ENCODE peak calls at places on chromosomes 11 and 22, in six cellular contexts. One of them, this sample, is unnamed.
A peak's percentile ranks its signal among the peaks of the same experiment; 100 is the strongest.

GRCh38 chr11:116895053-116895757 is 57.8 kb upstream of the APOA1 start:
- DNase-seq in Caco-2: no peak
- DNase-seq in BJ: no peak
- DNase-seq in heart right ventricle: peak; percentile 23
- DNase-seq in stomach: no peak
- DNase-seq in RWPE1: no peak
- DNase-seq in this sample: no peak

GRCh38 chr11:68542617-68543016 is 82.1 kb downstream of the PPP6R3 start:
- DNase-seq in Caco-2: no peak
- DNase-seq in BJ: peak; percentile 82
- DNase-seq in heart right ventricle: no peak
- DNase-seq in stomach: no peak
- DNase-seq in RWPE1: peak; percentile 18
- DNase-seq in this sample: no peak

GRCh38 chr11:128726464-128727139 is 32.7 kb downstream of the FLI1 start:
- DNase-seq in Caco-2: no peak
- DNase-seq in BJ: no peak
- DNase-seq in heart right ventricle: no peak
- DNase-seq in stomach: no peak
- DNase-seq in RWPE1: no peak
- DNase-seq in this sample: no peak

GRCh38 chr11:120238968-120239620 is 846 bp upstream of the POU2F3 start:
- DNase-seq in Caco-2: no peak
- DNase-seq in BJ: no peak
- DNase-seq in heart right ventricle: no peak
- DNase-seq in stomach: no peak
- DNase-seq in RWPE1: no peak
- DNase-seq in this sample: no peak

GRCh38 chr11:68584991-68585524 is 99.3 kb upstream of the GAL start:
- DNase-seq in Caco-2: no peak
- DNase-seq in BJ: no peak
- DNase-seq in heart right ventricle: no peak
- DNase-seq in stomach: no peak
- DNase-seq in RWPE1: no peak
- DNase-seq in this sample: no peak

GRCh38 chr22:30681840-30682239 is 12.8 kb upstream of the OSBP2 start:
- DNase-seq in Caco-2: no peak
- DNase-seq in BJ: no peak
- DNase-seq in heart right ventricle: no peak
- DNase-seq in stomach: no peak
- DNase-seq in RWPE1: no peak
- DNase-seq in this sample: no peak

GRCh38 chr22:24134090-24134846 is 47.0 kb upstream of the SUSD2 start:
- DNase-seq in Caco-2: no peak
- DNase-seq in BJ: no peak
- DNase-seq in heart right ventricle: no peak
- DNase-seq in stomach: peak; percentile 34
- DNase-seq in RWPE1: no peak
- DNase-seq in this sample: no peak

GRCh38 chr11:8233691-8234424 is 29.8 kb downstream of the LMO1 start:
- DNase-seq in Caco-2: no peak
- DNase-seq in BJ: no peak
- DNase-seq in heart right ventricle: peak; percentile 25
- DNase-seq in stomach: no peak
- DNase-seq in RWPE1: peak; percentile 90
- DNase-seq in this sample: no peak

GRCh38 chr11:129691154-129691553 is 124.5 kb upstream of the TMEM45B start:
- DNase-seq in Caco-2: no peak
- DNase-seq in BJ: no peak
- DNase-seq in heart right ventricle: no peak
- DNase-seq in stomach: no peak
- DNase-seq in RWPE1: no peak
- DNase-seq in this sample: no peak

GRCh38 chr22:33825761-33826160 is 94.5 kb downstream of the LARGE1 start:
- DNase-seq in Caco-2: no peak
- DNase-seq in BJ: no peak
- DNase-seq in heart right ventricle: no peak
- DNase-seq in stomach: no peak
- DNase-seq in RWPE1: no peak
- DNase-seq in this sample: no peak

GRCh38 chr22:37431811-37432707 is 4.8 kb upstream of the ELFN2 start:
- DNase-seq in Caco-2: peak; percentile 76
- DNase-seq in BJ: peak; percentile 99
- DNase-seq in heart right ventricle: no peak
- DNase-seq in stomach: no peak
- DNase-seq in RWPE1: peak; percentile 89
- DNase-seq in this sample: no peak

GRCh38 chr11:26573896-26574295 is 1.8 kb upstream of the MUC15 start:
- DNase-seq in Caco-2: no peak
- DNase-seq in BJ: no peak
- DNase-seq in heart right ventricle: no peak
- DNase-seq in stomach: no peak
- DNase-seq in RWPE1: no peak
- DNase-seq in this sample: no peak

GRCh38 chr11:70505331-70505731 is 107.0 kb downstream of the CTTN start:
- DNase-seq in Caco-2: peak; percentile 41
- DNase-seq in BJ: no peak
- DNase-seq in heart right ventricle: no peak
- DNase-seq in stomach: no peak
- DNase-seq in RWPE1: no peak
- DNase-seq in this sample: no peak

GRCh38 chr22:48205790-48206189 is 1443.3 kb downstream of the TBC1D22A start:
- DNase-seq in Caco-2: no peak
- DNase-seq in BJ: no peak
- DNase-seq in heart right ventricle: no peak
- DNase-seq in stomach: no peak
- DNase-seq in RWPE1: no peak
- DNase-seq in this sample: peak; percentile 51

GRCh38 chr22:22986640-22987039 is 83.7 kb upstream of the GNAZ start:
- DNase-seq in Caco-2: no peak
- DNase-seq in BJ: no peak
- DNase-seq in heart right ventricle: no peak
- DNase-seq in stomach: no peak
- DNase-seq in RWPE1: no peak
- DNase-seq in this sample: no peak

GRCh38 chr11:129598378-129598777 is 217.3 kb upstream of the TMEM45B start:
- DNase-seq in Caco-2: no peak
- DNase-seq in BJ: no peak
- DNase-seq in heart right ventricle: no peak
- DNase-seq in stomach: no peak
- DNase-seq in RWPE1: no peak
- DNase-seq in this sample: no peak

GRCh38 chr22:46969491-46969890 is 207.0 kb downstream of the TBC1D22A start:
- DNase-seq in Caco-2: no peak
- DNase-seq in BJ: no peak
- DNase-seq in heart right ventricle: no peak
- DNase-seq in stomach: no peak
- DNase-seq in RWPE1: no peak
- DNase-seq in this sample: peak; percentile 66

GRCh38 chr11:107708787-107709186 is 3.1 kb downstream of the SLN start:
- DNase-seq in Caco-2: no peak
- DNase-seq in BJ: no peak
- DNase-seq in heart right ventricle: no peak
- DNase-seq in stomach: no peak
- DNase-seq in RWPE1: no peak
- DNase-seq in this sample: no peak

GRCh38 chr11:61307354-61307753 is 12.2 kb upstream of the VWCE start:
- DNase-seq in Caco-2: no peak
- DNase-seq in BJ: no peak
- DNase-seq in heart right ventricle: no peak
- DNase-seq in stomach: no peak
- DNase-seq in RWPE1: no peak
- DNase-seq in this sample: no peak

GRCh38 chr11:126431401-126432064 is 76.0 kb downstream of the ST3GAL4 start:
- DNase-seq in Caco-2: no peak
- DNase-seq in BJ: peak; percentile 35
- DNase-seq in heart right ventricle: peak; percentile 64
- DNase-seq in stomach: peak; percentile 38
- DNase-seq in RWPE1: peak; percentile 89
- DNase-seq in this sample: no peak

GRCh38 chr11:67119577-67120391 is 721 bp downstream of the KDM2A start:
- DNase-seq in Caco-2: peak; percentile 55
- DNase-seq in BJ: no peak
- DNase-seq in heart right ventricle: peak; percentile 23
- DNase-seq in stomach: no peak
- DNase-seq in RWPE1: peak; percentile 26
- DNase-seq in this sample: no peak

GRCh38 chr11:111974451-111974850 is 37.3 kb downstream of the DIXDC1 start:
- DNase-seq in Caco-2: no peak
- DNase-seq in BJ: no peak
- DNase-seq in heart right ventricle: no peak
- DNase-seq in stomach: no peak
- DNase-seq in RWPE1: no peak
- DNase-seq in this sample: no peak

GRCh38 chr11:27830206-27830605 is 130.0 kb upstream of the BDNF start:
- DNase-seq in Caco-2: no peak
- DNase-seq in BJ: no peak
- DNase-seq in heart right ventricle: no peak
- DNase-seq in stomach: no peak
- DNase-seq in RWPE1: no peak
- DNase-seq in this sample: no peak

GRCh38 chr22:37499006-37499707 is 13.0 kb upstream of the MFNG start:
- DNase-seq in Caco-2: no peak
- DNase-seq in BJ: no peak
- DNase-seq in heart right ventricle: no peak
- DNase-seq in stomach: peak; percentile 59
- DNase-seq in RWPE1: no peak
- DNase-seq in this sample: no peak

GRCh38 chr22:22226448-22227187 is 18.0 kb upstream of the VPREB1 start:
- DNase-seq in Caco-2: no peak
- DNase-seq in BJ: no peak
- DNase-seq in heart right ventricle: no peak
- DNase-seq in stomach: no peak
- DNase-seq in RWPE1: no peak
- DNase-seq in this sample: no peak

GRCh38 chr22:40404251-40405177 is 34.1 kb downstream of the SGSM3 start:
- DNase-seq in Caco-2: no peak
- DNase-seq in BJ: no peak
- DNase-seq in heart right ventricle: no peak
- DNase-seq in stomach: no peak
- DNase-seq in RWPE1: no peak
- DNase-seq in this sample: no peak

GRCh38 chr11:131688056-131688693 is 317.8 kb downstream of the NTM start:
- DNase-seq in Caco-2: no peak
- DNase-seq in BJ: no peak
- DNase-seq in heart right ventricle: peak; percentile 58
- DNase-seq in stomach: peak; percentile 37
- DNase-seq in RWPE1: peak; percentile 66
- DNase-seq in this sample: peak; percentile 90

GRCh38 chr11:44575288-44575672 is 9.8 kb downstream of the CD82 start:
- DNase-seq in Caco-2: no peak
- DNase-seq in BJ: peak; percentile 35
- DNase-seq in heart right ventricle: no peak
- DNase-seq in stomach: no peak
- DNase-seq in RWPE1: peak; percentile 36
- DNase-seq in this sample: no peak

GRCh38 chr11:4191031-4191571 is 96.5 kb downstream of the RRM1 start:
- DNase-seq in Caco-2: no peak
- DNase-seq in BJ: no peak
- DNase-seq in heart right ventricle: peak; percentile 73
- DNase-seq in stomach: peak; percentile 74
- DNase-seq in RWPE1: no peak
- DNase-seq in this sample: no peak

GRCh38 chr22:49965291-49966040 is 4.9 kb downstream of the PIM3 start:
- DNase-seq in Caco-2: peak; percentile 35
- DNase-seq in BJ: no peak
- DNase-seq in heart right ventricle: peak; percentile 22
- DNase-seq in stomach: peak; percentile 31
- DNase-seq in RWPE1: no peak
- DNase-seq in this sample: no peak

GRCh38 chr11:7072401-7073028 is 16.3 kb upstream of the RBMXL2 start:
- DNase-seq in Caco-2: peak; percentile 65
- DNase-seq in BJ: no peak
- DNase-seq in heart right ventricle: no peak
- DNase-seq in stomach: no peak
- DNase-seq in RWPE1: peak; percentile 1
- DNase-seq in this sample: no peak

GRCh38 chr22:36727110-36727509 is 23.6 kb upstream of the CACNG2 start:
- DNase-seq in Caco-2: no peak
- DNase-seq in BJ: no peak
- DNase-seq in heart right ventricle: no peak
- DNase-seq in stomach: no peak
- DNase-seq in RWPE1: no peak
- DNase-seq in this sample: peak; percentile 54

GRCh38 chr11:2149471-2150205 is 10.4 kb upstream of the IGF2 start:
- DNase-seq in Caco-2: no peak
- DNase-seq in BJ: no peak
- DNase-seq in heart right ventricle: no peak
- DNase-seq in stomach: no peak
- DNase-seq in RWPE1: no peak
- DNase-seq in this sample: no peak

DNA sequence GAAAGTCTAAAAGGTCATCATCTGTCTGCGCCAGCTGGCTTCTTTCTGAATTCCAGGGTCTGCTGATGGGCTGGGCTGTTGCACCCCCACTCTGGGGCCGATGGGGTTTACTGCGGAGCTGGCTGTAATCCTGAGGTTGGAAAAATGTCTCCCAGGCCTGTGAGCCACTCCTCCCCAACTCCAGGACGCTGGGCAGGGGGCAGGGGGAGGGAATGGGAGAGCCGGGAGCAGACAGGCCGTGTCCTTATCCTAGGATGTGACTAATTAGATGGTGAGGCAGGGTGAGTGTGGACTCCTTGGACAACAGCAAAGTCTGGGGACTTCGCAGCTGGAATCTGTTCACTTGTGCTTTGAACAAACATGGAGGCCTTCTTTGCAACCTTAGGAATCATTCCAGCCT is 48.7 kb downstream of the LRRC32 start:
- DNase-seq in Caco-2: no peak
- DNase-seq in BJ: no peak
- DNase-seq in heart right ventricle: no peak
- DNase-seq in stomach: no peak
- DNase-seq in RWPE1: no peak
- DNase-seq in this sample: no peak
- TF ChIP-seq CTCF in Caco-2: no peak
- TF ChIP-seq CTCF in BJ: no peak
- TF ChIP-seq CTCF in heart right ventricle: no peak
- TF ChIP-seq CTCF in stomach: no peak
- TF ChIP-seq CTCF in RWPE1: no peak
- TF ChIP-seq CTCF in this sample: no peak

GRCh38 chr11:108963118-108963517 is 298.2 kb downstream of the DDX10 start:
- DNase-seq in Caco-2: no peak
- DNase-seq in BJ: no peak
- DNase-seq in heart right ventricle: no peak
- DNase-seq in stomach: no peak
- DNase-seq in RWPE1: no peak
- DNase-seq in this sample: no peak
- TF ChIP-seq CTCF in Caco-2: no peak
- TF ChIP-seq CTCF in BJ: no peak
- TF ChIP-seq CTCF in heart right ventricle: no peak
- TF ChIP-seq CTCF in stomach: no peak
- TF ChIP-seq CTCF in RWPE1: no peak
- TF ChIP-seq CTCF in this sample: no peak

GRCh38 chr11:12167098-12167999 is 57.0 kb downstream of the MICAL2 start:
- DNase-seq in Caco-2: peak; percentile 91
- DNase-seq in BJ: peak; percentile 71
- DNase-seq in heart right ventricle: no peak
- DNase-seq in stomach: no peak
- DNase-seq in RWPE1: peak; percentile 84
- DNase-seq in this sample: no peak
- TF ChIP-seq CTCF in Caco-2: no peak
- TF ChIP-seq CTCF in BJ: no peak
- TF ChIP-seq CTCF in heart right ventricle: no peak
- TF ChIP-seq CTCF in stomach: no peak
- TF ChIP-seq CTCF in RWPE1: no peak
- TF ChIP-seq CTCF in this sample: no peak

GRCh38 chr11:9663699-9664275 is at the start of gene SWAP70:
- DNase-seq in Caco-2: peak; percentile 95
- DNase-seq in BJ: peak; percentile 51
- DNase-seq in heart right ventricle: peak; percentile 92
- DNase-seq in stomach: peak; percentile 90
- DNase-seq in RWPE1: peak; percentile 87
- DNase-seq in this sample: peak; percentile 96
- TF ChIP-seq CTCF in Caco-2: peak; percentile 61
- TF ChIP-seq CTCF in BJ: peak; percentile 64
- TF ChIP-seq CTCF in heart right ventricle: peak; percentile 33
- TF ChIP-seq CTCF in stomach: no peak
- TF ChIP-seq CTCF in RWPE1: no peak
- TF ChIP-seq CTCF in this sample: peak; percentile 63

This sample was measured in osteocyte.